ENCODE peak calls at places on chromosomes 2 and 18, in nine cellular contexts. One of them, this sample, is unnamed.

GRCh38 chr2:30577151-30577550 is 130.1 kb downstream of the LCLAT1 start:
- DNase-seq in COR-L47: no peak
- DNase-seq in GM10248: no peak
- DNase-seq in effector memory CD4-positive, alpha-beta T cell: no peak
- DNase-seq in coronary artery: no peak
- DNase-seq in IMR-90: no peak
- DNase-seq in effector CD4-positive, alpha-beta T cell: no peak
- DNase-seq in RCC 7860: no peak
- DNase-seq in H7: peak
- DNase-seq in this sample: no peak

GRCh38 chr2:25161055-25161781 is 7.2 kb downstream of the POMC start:
- DNase-seq in effector memory CD4-positive, alpha-beta T cell: peak
- DNase-seq in GM10248: peak
- DNase-seq in H7: peak
- DNase-seq in RCC 7860: no peak
- DNase-seq in coronary artery: no peak
- DNase-seq in COR-L47: no peak
- DNase-seq in IMR-90: peak
- DNase-seq in effector CD4-positive, alpha-beta T cell: peak
- DNase-seq in this sample: peak

GRCh38 chr2:19207452-19207851 is 151.0 kb downstream of the OSR1 start:
- DNase-seq in H7: no peak
- DNase-seq in COR-L47: no peak
- DNase-seq in IMR-90: no peak
- DNase-seq in RCC 7860: no peak
- DNase-seq in GM10248: no peak
- DNase-seq in coronary artery: no peak
- DNase-seq in effector memory CD4-positive, alpha-beta T cell: no peak
- DNase-seq in effector CD4-positive, alpha-beta T cell: no peak
- DNase-seq in this sample: no peak

GRCh38 chr2:98551316-98551715 is 57.0 kb downstream of the COA5 start:
- DNase-seq in COR-L47: no peak
- DNase-seq in H7: no peak
- DNase-seq in effector memory CD4-positive, alpha-beta T cell: no peak
- DNase-seq in GM10248: no peak
- DNase-seq in effector CD4-positive, alpha-beta T cell: no peak
- DNase-seq in coronary artery: no peak
- DNase-seq in RCC 7860: no peak
- DNase-seq in IMR-90: no peak
- DNase-seq in this sample: no peak

GRCh38 chr2:223797811-223798721 is 39.3 kb downstream of the AP1S3 start:
- DNase-seq in COR-L47: peak
- DNase-seq in H7: no peak
- DNase-seq in effector memory CD4-positive, alpha-beta T cell: no peak
- DNase-seq in GM10248: peak
- DNase-seq in coronary artery: no peak
- DNase-seq in RCC 7860: peak
- DNase-seq in IMR-90: peak
- DNase-seq in effector CD4-positive, alpha-beta T cell: no peak
- DNase-seq in this sample: no peak

GRCh38 chr2:136874258-136874657 is 108.9 kb downstream of the THSD7B start:
- DNase-seq in H7: peak
- DNase-seq in COR-L47: peak
- DNase-seq in effector memory CD4-positive, alpha-beta T cell: no peak
- DNase-seq in GM10248: no peak
- DNase-seq in IMR-90: no peak
- DNase-seq in coronary artery: no peak
- DNase-seq in effector CD4-positive, alpha-beta T cell: no peak
- DNase-seq in RCC 7860: no peak
- DNase-seq in this sample: peak

GRCh38 chr18:77067315-77068061 is 65.1 kb downstream of the MBP start:
- DNase-seq in coronary artery: no peak
- DNase-seq in effector memory CD4-positive, alpha-beta T cell: peak
- DNase-seq in RCC 7860: peak
- DNase-seq in H7: no peak
- DNase-seq in IMR-90: peak
- DNase-seq in GM10248: no peak
- DNase-seq in effector CD4-positive, alpha-beta T cell: peak
- DNase-seq in COR-L47: no peak
- DNase-seq in this sample: no peak

GRCh38 chr2:96142217-96143113 is 2.8 kb downstream of the DUSP2 start:
- DNase-seq in RCC 7860: no peak
- DNase-seq in effector memory CD4-positive, alpha-beta T cell: no peak
- DNase-seq in COR-L47: no peak
- DNase-seq in GM10248: peak
- DNase-seq in IMR-90: no peak
- DNase-seq in coronary artery: no peak
- DNase-seq in H7: peak
- DNase-seq in effector CD4-positive, alpha-beta T cell: peak
- DNase-seq in this sample: peak

GRCh38 chr2:106232633-106233032 is 38.5 kb upstream of the UXS1 start:
- DNase-seq in H7: no peak
- DNase-seq in GM10248: no peak
- DNase-seq in IMR-90: no peak
- DNase-seq in effector memory CD4-positive, alpha-beta T cell: no peak
- DNase-seq in RCC 7860: no peak
- DNase-seq in coronary artery: no peak
- DNase-seq in COR-L47: no peak
- DNase-seq in effector CD4-positive, alpha-beta T cell: no peak
- DNase-seq in this sample: no peak

GRCh38 chr2:85353876-85354285 is 447 bp downstream of the RETSAT start:
- DNase-seq in COR-L47: no peak
- DNase-seq in RCC 7860: peak
- DNase-seq in GM10248: no peak
- DNase-seq in effector CD4-positive, alpha-beta T cell: no peak
- DNase-seq in H7: no peak
- DNase-seq in IMR-90: peak
- DNase-seq in coronary artery: peak
- DNase-seq in effector memory CD4-positive, alpha-beta T cell: no peak
- DNase-seq in this sample: peak

GRCh38 chr18:23529597-23529996 is 26.3 kb downstream of the RMC1 start:
- DNase-seq in coronary artery: no peak
- DNase-seq in IMR-90: peak
- DNase-seq in RCC 7860: peak
- DNase-seq in GM10248: peak
- DNase-seq in effector memory CD4-positive, alpha-beta T cell: no peak
- DNase-seq in H7: no peak
- DNase-seq in effector CD4-positive, alpha-beta T cell: no peak
- DNase-seq in COR-L47: no peak
- DNase-seq in this sample: no peak

GRCh38 chr2:134375935-134376334 is 122.1 kb downstream of the MGAT5 start:
- DNase-seq in IMR-90: peak
- DNase-seq in coronary artery: no peak
- DNase-seq in COR-L47: peak
- DNase-seq in H7: no peak
- DNase-seq in GM10248: no peak
- DNase-seq in RCC 7860: no peak
- DNase-seq in effector memory CD4-positive, alpha-beta T cell: no peak
- DNase-seq in effector CD4-positive, alpha-beta T cell: no peak
- DNase-seq in this sample: no peak

GRCh38 chr2:32474391-32474790 is 117.6 kb downstream of the BIRC6 start:
- DNase-seq in GM10248: no peak
- DNase-seq in effector memory CD4-positive, alpha-beta T cell: no peak
- DNase-seq in effector CD4-positive, alpha-beta T cell: no peak
- DNase-seq in IMR-90: peak
- DNase-seq in COR-L47: no peak
- DNase-seq in H7: no peak
- DNase-seq in coronary artery: no peak
- DNase-seq in RCC 7860: no peak
- DNase-seq in this sample: no peak

GRCh38 chr18:4704766-4705165 is 249.7 kb upstream of the DLGAP1 start:
- DNase-seq in GM10248: no peak
- DNase-seq in COR-L47: no peak
- DNase-seq in coronary artery: no peak
- DNase-seq in effector memory CD4-positive, alpha-beta T cell: no peak
- DNase-seq in H7: no peak
- DNase-seq in effector CD4-positive, alpha-beta T cell: no peak
- DNase-seq in RCC 7860: no peak
- DNase-seq in IMR-90: no peak
- DNase-seq in this sample: no peak

GRCh38 chr2:26922638-26923466 is 47.6 kb upstream of the MAPRE3 start:
- DNase-seq in RCC 7860: no peak
- DNase-seq in effector CD4-positive, alpha-beta T cell: no peak
- DNase-seq in coronary artery: no peak
- DNase-seq in COR-L47: peak
- DNase-seq in IMR-90: peak
- DNase-seq in GM10248: peak
- DNase-seq in H7: peak
- DNase-seq in effector memory CD4-positive, alpha-beta T cell: no peak
- DNase-seq in this sample: peak

GRCh38 chr2:38602136-38602731 is 494 bp downstream of the HNRNPLL start:
- DNase-seq in IMR-90: no peak
- DNase-seq in effector CD4-positive, alpha-beta T cell: peak
- DNase-seq in RCC 7860: no peak
- DNase-seq in COR-L47: no peak
- DNase-seq in GM10248: peak
- DNase-seq in coronary artery: peak
- DNase-seq in effector memory CD4-positive, alpha-beta T cell: no peak
- DNase-seq in H7: peak
- DNase-seq in this sample: peak

GRCh38 chr2:58155160-58155778 is 85.9 kb downstream of the FANCL start:
- DNase-seq in COR-L47: peak
- DNase-seq in RCC 7860: no peak
- DNase-seq in effector CD4-positive, alpha-beta T cell: no peak
- DNase-seq in effector memory CD4-positive, alpha-beta T cell: no peak
- DNase-seq in GM10248: no peak
- DNase-seq in IMR-90: no peak
- DNase-seq in coronary artery: no peak
- DNase-seq in H7: peak
- DNase-seq in this sample: no peak

GRCh38 chr2:233061591-233062446 is 1.7 kb downstream of the INPP5D start:
- DNase-seq in GM10248: peak
- DNase-seq in effector CD4-positive, alpha-beta T cell: no peak
- DNase-seq in COR-L47: no peak
- DNase-seq in coronary artery: peak
- DNase-seq in H7: peak
- DNase-seq in IMR-90: peak
- DNase-seq in effector memory CD4-positive, alpha-beta T cell: no peak
- DNase-seq in RCC 7860: no peak
- DNase-seq in this sample: peak

GRCh38 chr2:119383410-119384140 is 16.8 kb downstream of the DBI start:
- DNase-seq in H7: no peak
- DNase-seq in RCC 7860: no peak
- DNase-seq in coronary artery: no peak
- DNase-seq in IMR-90: no peak
- DNase-seq in effector CD4-positive, alpha-beta T cell: no peak
- DNase-seq in effector memory CD4-positive, alpha-beta T cell: no peak
- DNase-seq in COR-L47: no peak
- DNase-seq in GM10248: no peak
- DNase-seq in this sample: peak

GRCh38 chr2:33223851-33224250 is 252.6 kb upstream of the RASGRP3 start:
- DNase-seq in RCC 7860: no peak
- DNase-seq in coronary artery: no peak
- DNase-seq in COR-L47: no peak
- DNase-seq in GM10248: no peak
- DNase-seq in IMR-90: no peak
- DNase-seq in H7: no peak
- DNase-seq in effector memory CD4-positive, alpha-beta T cell: no peak
- DNase-seq in effector CD4-positive, alpha-beta T cell: no peak
- DNase-seq in this sample: no peak

GRCh38 chr2:236775521-236775920 is 205.9 kb downstream of the ACKR3 start:
- DNase-seq in H7: no peak
- DNase-seq in coronary artery: no peak
- DNase-seq in effector memory CD4-positive, alpha-beta T cell: no peak
- DNase-seq in effector CD4-positive, alpha-beta T cell: no peak
- DNase-seq in RCC 7860: no peak
- DNase-seq in GM10248: no peak
- DNase-seq in IMR-90: no peak
- DNase-seq in COR-L47: no peak
- DNase-seq in this sample: no peak

GRCh38 chr2:109715302-109715937 is 78.7 kb upstream of the RGPD5 start:
- DNase-seq in IMR-90: no peak
- DNase-seq in GM10248: no peak
- DNase-seq in COR-L47: no peak
- DNase-seq in H7: no peak
- DNase-seq in effector CD4-positive, alpha-beta T cell: no peak
- DNase-seq in effector memory CD4-positive, alpha-beta T cell: no peak
- DNase-seq in coronary artery: no peak
- DNase-seq in RCC 7860: no peak
- DNase-seq in this sample: no peak

GRCh38 chr2:162579169-162579568 is 235.2 kb downstream of the GCA start:
- DNase-seq in COR-L47: no peak
- DNase-seq in GM10248: no peak
- DNase-seq in H7: no peak
- DNase-seq in effector CD4-positive, alpha-beta T cell: no peak
- DNase-seq in RCC 7860: no peak
- DNase-seq in effector memory CD4-positive, alpha-beta T cell: no peak
- DNase-seq in IMR-90: no peak
- DNase-seq in coronary artery: no peak
- DNase-seq in this sample: no peak

GRCh38 chr2:134252092-134252775 is 1.6 kb upstream of the MGAT5 start:
- DNase-seq in H7: no peak
- DNase-seq in coronary artery: no peak
- DNase-seq in GM10248: no peak
- DNase-seq in effector memory CD4-positive, alpha-beta T cell: no peak
- DNase-seq in RCC 7860: no peak
- DNase-seq in effector CD4-positive, alpha-beta T cell: no peak
- DNase-seq in IMR-90: peak
- DNase-seq in COR-L47: no peak
- DNase-seq in this sample: no peak

GRCh38 chr2:234203135-234203984 is 152.9 kb downstream of the SPP2 start:
- DNase-seq in coronary artery: no peak
- DNase-seq in effector memory CD4-positive, alpha-beta T cell: no peak
- DNase-seq in effector CD4-positive, alpha-beta T cell: no peak
- DNase-seq in RCC 7860: peak
- DNase-seq in H7: no peak
- DNase-seq in COR-L47: no peak
- DNase-seq in IMR-90: peak
- DNase-seq in GM10248: no peak
- DNase-seq in this sample: no peak

GRCh38 chr2:21372654-21373053 is 248.9 kb downstream of the TDRD15 start:
- DNase-seq in H7: peak
- DNase-seq in COR-L47: no peak
- DNase-seq in effector CD4-positive, alpha-beta T cell: no peak
- DNase-seq in GM10248: peak
- DNase-seq in coronary artery: no peak
- DNase-seq in IMR-90: peak
- DNase-seq in RCC 7860: no peak
- DNase-seq in effector memory CD4-positive, alpha-beta T cell: no peak
- DNase-seq in this sample: peak

GRCh38 chr18:50507120-50507590 is 52.7 kb upstream of the MAPK4 start:
- DNase-seq in effector memory CD4-positive, alpha-beta T cell: no peak
- DNase-seq in GM10248: peak
- DNase-seq in RCC 7860: no peak
- DNase-seq in COR-L47: peak
- DNase-seq in effector CD4-positive, alpha-beta T cell: no peak
- DNase-seq in H7: peak
- DNase-seq in IMR-90: no peak
- DNase-seq in coronary artery: no peak
- DNase-seq in this sample: peak

GRCh38 chr2:221283896-221284295 is 288.2 kb downstream of the EPHA4 start:
- DNase-seq in coronary artery: no peak
- DNase-seq in COR-L47: no peak
- DNase-seq in IMR-90: peak
- DNase-seq in GM10248: no peak
- DNase-seq in effector CD4-positive, alpha-beta T cell: no peak
- DNase-seq in effector memory CD4-positive, alpha-beta T cell: no peak
- DNase-seq in RCC 7860: peak
- DNase-seq in H7: no peak
- DNase-seq in this sample: no peak

GRCh38 chr2:178008636-178009289 is 63.8 kb downstream of the PDE11A start:
- DNase-seq in H7: no peak
- DNase-seq in effector memory CD4-positive, alpha-beta T cell: no peak
- DNase-seq in coronary artery: no peak
- DNase-seq in IMR-90: peak
- DNase-seq in COR-L47: peak
- DNase-seq in effector CD4-positive, alpha-beta T cell: no peak
- DNase-seq in GM10248: no peak
- DNase-seq in RCC 7860: peak
- DNase-seq in this sample: peak

GRCh38 chr18:64436111-64436510 is 287.2 kb upstream of the LINC00305 start:
- DNase-seq in GM10248: no peak
- DNase-seq in coronary artery: no peak
- DNase-seq in IMR-90: no peak
- DNase-seq in H7: no peak
- DNase-seq in effector memory CD4-positive, alpha-beta T cell: no peak
- DNase-seq in effector CD4-positive, alpha-beta T cell: no peak
- DNase-seq in RCC 7860: no peak
- DNase-seq in COR-L47: no peak
- DNase-seq in this sample: no peak

GRCh38 chr18:78984941-78985784 is 5.5 kb downstream of the SALL3 start:
- DNase-seq in IMR-90: no peak
- DNase-seq in GM10248: peak
- DNase-seq in effector memory CD4-positive, alpha-beta T cell: no peak
- DNase-seq in RCC 7860: no peak
- DNase-seq in COR-L47: no peak
- DNase-seq in effector CD4-positive, alpha-beta T cell: no peak
- DNase-seq in coronary artery: no peak
- DNase-seq in H7: peak
- DNase-seq in this sample: peak